ENCODE peak calls at places on chromosomes 1 and 21, in five cellular contexts. A is NT2/D1, U is ovary, S is prostate gland, Y is psoas muscle. D is an unnamed sample.
A peak's percentile ranks its signal among the peaks of the same experiment; 100 is the strongest.

GRCh38 chr1:73839922-73840321 is 358.1 kb downstream of the LRRIQ3 start:
- DNase-seq in A (no peak), Y (no peak), S (no peak), U (no peak), D (peak; percentile 9)

GRCh38 chr1:202807926-202808757 is at the start of gene KDM5B:
- DNase-seq in Y (peak; percentile 70), S (peak; percentile 75), A (no peak), U (peak; percentile 87), D (peak; percentile 87)

GRCh38 chr1:118371612-118372011 is 186.6 kb upstream of the SPAG17 start:
- DNase-seq in Y (no peak), U (no peak), S (no peak), A (no peak), D (no peak)

GRCh38 chr1:81654147-81654546 is 146.6 kb upstream of the ADGRL2 start:
- DNase-seq in Y (no peak), S (no peak), U (no peak), A (no peak), D (peak; percentile 15)

GRCh38 chr1:186985889-186986491 is 157.2 kb downstream of the PLA2G4A start:
- DNase-seq in U (no peak), S (peak; percentile 16), Y (no peak), A (peak; percentile 65), D (peak; percentile 85)

GRCh38 chr1:17109897-17110554 is 9.2 kb downstream of the PADI2 start:
- DNase-seq in A (no peak), Y (no peak), U (no peak), S (no peak), D (no peak)

GRCh38 chr1:156508205-156508954 is 7.8 kb upstream of the MEF2D start:
- DNase-seq in U (peak; percentile 90), A (no peak), S (no peak), Y (peak; percentile 90), D (no peak)

GRCh38 chr1:155282488-155283086 is 5.3 kb downstream of the HCN3 start:
- DNase-seq in Y (no peak), S (no peak), A (no peak), U (no peak), D (no peak)

GRCh38 chr1:10400013-10400412 is 1.1 kb downstream of the PGD start:
- DNase-seq in U (no peak), A (no peak), Y (no peak), S (no peak), D (no peak)

GRCh38 chr1:22241250-22241649 is 98.4 kb upstream of the WNT4 start:
- DNase-seq in U (no peak), A (no peak), Y (no peak), S (no peak), D (peak; percentile 11)

GRCh38 chr21:45324430-45325205 is 36.9 kb upstream of the POFUT2 start:
- DNase-seq in Y (peak; percentile 13), U (peak; percentile 49), S (no peak), A (no peak), D (no peak)

GRCh38 chr1:56644941-56645662 is at the start of gene PRKAA2:
- DNase-seq in Y (peak; percentile 49), A (peak; percentile 32), S (peak; percentile 44), U (peak; percentile 69), D (no peak)

GRCh38 chr1:203250936-203251335 is 21.5 kb upstream of the CHIT1 start:
- DNase-seq in A (no peak), S (no peak), Y (no peak), U (no peak), D (no peak)

GRCh38 chr1:224353975-224354930 is 2.4 kb upstream of the CNIH4 start:
- DNase-seq in Y (no peak), A (no peak), S (no peak), U (no peak), D (no peak)

GRCh38 chr1:224357626-224358124 is 996 bp downstream of the CNIH4 start:
- DNase-seq in A (no peak), U (no peak), Y (no peak), S (no peak), D (peak; percentile 79)

GRCh38 chr1:224358288-224358687 is 1.6 kb downstream of the CNIH4 start:
- DNase-seq in A (no peak), Y (no peak), U (no peak), S (no peak), D (no peak)

GRCh38 chr1:224356685-224357625 is at the start of gene CNIH4:
- DNase-seq in Y (peak; percentile 90), A (peak; percentile 98), U (peak; percentile 89), S (peak; percentile 95), D (peak; percentile 96)

DNA sequence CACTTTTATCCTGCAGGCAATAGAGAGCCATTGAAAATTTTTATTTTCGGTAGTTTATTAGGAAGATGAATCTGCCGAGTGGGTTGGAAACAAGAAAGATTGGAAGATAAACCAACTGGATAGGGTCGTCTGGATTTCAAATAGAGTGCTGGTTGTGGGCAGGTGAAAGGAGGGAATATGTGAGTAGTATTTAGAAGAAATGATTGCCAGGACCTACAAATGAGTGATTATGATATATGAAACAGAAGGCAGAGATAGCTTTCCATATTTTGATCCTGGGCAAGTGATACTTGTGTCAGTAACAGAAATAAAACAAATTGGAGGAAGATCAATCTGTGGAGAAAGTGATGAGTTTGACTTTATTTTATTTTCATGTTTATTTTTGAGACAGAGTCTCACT is 2.5 kb downstream of the CNIH4 start:
- DNase-seq in A (no peak), U (no peak), Y (no peak), S (no peak), D (no peak)
- H3K4me3 ChIP-seq in A (no peak overlapping the region), U (no peak overlapping the region), Y (no peak overlapping the region), S (no peak overlapping the region), D (no peak overlapping the region)

GRCh38 chr1:212228591-212229119 is 56.6 kb upstream of the PPP2R5A start:
- DNase-seq in A (no peak), S (peak; percentile 25), Y (no peak), U (no peak), D (no peak)
- H3K4me3 ChIP-seq in A (no peak overlapping the region), S (no peak overlapping the region), Y (no peak overlapping the region), U (no peak overlapping the region), D (no peak overlapping the region)

GRCh38 chr1:1921459-1921862 is 2.4 kb upstream of the TMEM52 start:
- DNase-seq in U (no peak), Y (no peak), S (no peak), A (no peak), D (no peak)

GRCh38 chr1:1919304-1920056 is 401 bp upstream of the TMEM52 start:
- DNase-seq in Y (peak; percentile 99), A (peak; percentile 96), S (peak; percentile 99), U (peak; percentile 100), D (peak; percentile 97)

GRCh38 chr1:1918901-1919303 is at the start of gene TMEM52:
- DNase-seq in A (no peak), Y (no peak), U (no peak), S (no peak), D (no peak)

GRCh38 chr1:1920608-1921458 is 1.8 kb upstream of the TMEM52 start:
- DNase-seq in Y (no peak), S (no peak), A (no peak), U (no peak), D (no peak)

GRCh38 chr1:1920057-1920607 is 1.1 kb upstream of the TMEM52 start:
- DNase-seq in Y (no peak), U (no peak), S (no peak), A (no peak), D (no peak)
- H3K4me3 ChIP-seq in Y (peak overlapping the region; percentile 67), U (peak overlapping the region; percentile 44), S (no peak overlapping the region), A (peak overlapping the region; percentile 32), D (no peak overlapping the region)

GRCh38 chr1:172180886-172181285 is 239.6 kb upstream of the C1orf105 start:
- DNase-seq in S (peak; percentile 5), A (no peak), U (peak; percentile 52), Y (peak; percentile 26), D (peak; percentile 69)

GRCh38 chr1:172177849-172178248 is 242.6 kb upstream of the C1orf105 start:
- DNase-seq in S (no peak), U (no peak), A (no peak), Y (no peak), D (no peak)

GRCh38 chr1:172176206-172176605 is 244.3 kb upstream of the C1orf105 start:
- DNase-seq in S (no peak), Y (no peak), A (no peak), U (no peak), D (no peak)

DNA sequence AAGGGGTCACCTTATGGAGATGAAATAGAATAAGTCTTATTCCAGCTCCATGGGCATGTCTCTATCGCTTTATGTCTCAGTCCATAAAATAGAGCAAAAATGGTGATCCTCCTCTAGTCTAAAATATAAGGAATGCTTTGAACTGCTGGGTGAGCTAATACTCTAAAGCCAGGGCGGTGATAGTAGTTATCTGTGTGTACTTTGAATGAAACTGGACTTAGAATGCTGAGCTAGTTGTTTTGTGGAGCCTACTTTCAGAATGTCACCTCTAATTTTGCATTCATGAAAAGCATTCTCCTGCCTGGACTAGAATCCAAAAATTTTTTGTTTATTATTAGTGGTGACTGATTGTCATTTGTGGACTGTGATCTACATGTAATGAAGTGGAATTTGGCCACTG is 241.6 kb upstream of the C1orf105 start:
- DNase-seq in S (no peak), U (no peak), Y (no peak), A (no peak), D (no peak)
- H3K4me3 ChIP-seq in S (no peak overlapping the region), U (no peak overlapping the region), Y (no peak overlapping the region), A (no peak overlapping the region), D (no peak overlapping the region)

DNA sequence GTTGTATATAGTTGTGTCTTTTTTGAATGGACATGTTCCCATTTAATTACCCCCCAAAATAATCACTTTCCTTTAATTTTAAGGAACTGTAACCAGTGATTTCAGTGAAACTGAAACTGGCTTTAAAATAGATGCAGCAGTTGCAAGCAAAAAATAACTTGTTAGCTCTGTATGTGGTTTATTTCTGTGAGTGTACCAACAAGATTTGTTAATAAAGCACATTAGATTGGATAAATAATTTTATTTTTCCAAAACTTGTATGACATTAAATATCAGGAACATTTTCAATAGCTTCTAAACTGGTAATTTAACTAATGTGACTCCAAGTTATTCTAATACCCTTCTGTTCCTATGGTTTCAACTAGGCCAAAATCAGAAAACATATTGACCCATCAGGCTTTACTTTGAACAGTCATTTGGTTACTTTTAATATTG is 184.3 kb upstream of the CACYBP start:
- DNase-seq in Y (no peak), A (no peak), S (no peak), U (no peak), D (no peak)
- H3K4me3 ChIP-seq in Y (no peak overlapping the region), A (no peak overlapping the region), S (no peak overlapping the region), U (no peak overlapping the region), D (no peak overlapping the region)